ENCODE peak calls at places on chromosomes 2 and 18, in ten cellular contexts. One of them, this sample, is unnamed.

GRCh38 chr2:67137699-67138098 is 259.4 kb upstream of the ETAA1 start:
- DNase-seq in activated T-cell treated with anti-CD3 and anti-CD28 coated beads for 24 hours: no peak
- DNase-seq in EL: no peak
- DNase-seq in activated CD8-positive, alpha-beta memory T cell treated with anti-CD3 and anti-CD28 coated beads for 1 hour: no peak
- DNase-seq in AG10803: no peak
- DNase-seq in stimulated activated naive CD4-positive, alpha-beta T cell: no peak
- DNase-seq in caudate nucleus: no peak
- DNase-seq in cardiac muscle cell: no peak
- DNase-seq in IMR-90: no peak
- DNase-seq in B cell: no peak
- DNase-seq in this sample: no peak

GRCh38 chr2:127737892-127738291 is 36.6 kb downstream of the SFT2D3 start:
- DNase-seq in caudate nucleus: no peak
- DNase-seq in cardiac muscle cell: no peak
- DNase-seq in activated CD8-positive, alpha-beta memory T cell treated with anti-CD3 and anti-CD28 coated beads for 1 hour: no peak
- DNase-seq in stimulated activated naive CD4-positive, alpha-beta T cell: no peak
- DNase-seq in IMR-90: peak
- DNase-seq in AG10803: no peak
- DNase-seq in B cell: no peak
- DNase-seq in activated T-cell treated with anti-CD3 and anti-CD28 coated beads for 24 hours: no peak
- DNase-seq in EL: no peak
- DNase-seq in this sample: no peak

GRCh38 chr18:56402872-56403516 is 235.4 kb downstream of the TXNL1 start:
- DNase-seq in AG10803: peak
- DNase-seq in stimulated activated naive CD4-positive, alpha-beta T cell: no peak
- DNase-seq in cardiac muscle cell: no peak
- DNase-seq in IMR-90: peak
- DNase-seq in caudate nucleus: no peak
- DNase-seq in activated CD8-positive, alpha-beta memory T cell treated with anti-CD3 and anti-CD28 coated beads for 1 hour: no peak
- DNase-seq in activated T-cell treated with anti-CD3 and anti-CD28 coated beads for 24 hours: no peak
- DNase-seq in B cell: no peak
- DNase-seq in EL: peak
- DNase-seq in this sample: no peak

GRCh38 chr18:45046961-45047360 is 366.3 kb downstream of the SETBP1 start:
- DNase-seq in caudate nucleus: no peak
- DNase-seq in EL: no peak
- DNase-seq in IMR-90: no peak
- DNase-seq in stimulated activated naive CD4-positive, alpha-beta T cell: no peak
- DNase-seq in activated CD8-positive, alpha-beta memory T cell treated with anti-CD3 and anti-CD28 coated beads for 1 hour: no peak
- DNase-seq in B cell: no peak
- DNase-seq in activated T-cell treated with anti-CD3 and anti-CD28 coated beads for 24 hours: no peak
- DNase-seq in cardiac muscle cell: no peak
- DNase-seq in AG10803: no peak
- DNase-seq in this sample: no peak

GRCh38 chr2:15784886-15785801 is 155.2 kb upstream of the MYCN start:
- DNase-seq in IMR-90: no peak
- DNase-seq in AG10803: no peak
- DNase-seq in caudate nucleus: no peak
- DNase-seq in cardiac muscle cell: no peak
- DNase-seq in stimulated activated naive CD4-positive, alpha-beta T cell: no peak
- DNase-seq in EL: no peak
- DNase-seq in activated T-cell treated with anti-CD3 and anti-CD28 coated beads for 24 hours: no peak
- DNase-seq in B cell: no peak
- DNase-seq in activated CD8-positive, alpha-beta memory T cell treated with anti-CD3 and anti-CD28 coated beads for 1 hour: no peak
- DNase-seq in this sample: no peak

GRCh38 chr2:178306351-178307073 is 112.2 kb downstream of the OSBPL6 start:
- DNase-seq in EL: peak
- DNase-seq in B cell: peak
- DNase-seq in activated CD8-positive, alpha-beta memory T cell treated with anti-CD3 and anti-CD28 coated beads for 1 hour: no peak
- DNase-seq in IMR-90: peak
- DNase-seq in AG10803: peak
- DNase-seq in cardiac muscle cell: peak
- DNase-seq in activated T-cell treated with anti-CD3 and anti-CD28 coated beads for 24 hours: peak
- DNase-seq in caudate nucleus: no peak
- DNase-seq in stimulated activated naive CD4-positive, alpha-beta T cell: no peak
- DNase-seq in this sample: peak

GRCh38 chr2:58032016-58032750 is 14.4 kb upstream of the VRK2 start:
- DNase-seq in activated CD8-positive, alpha-beta memory T cell treated with anti-CD3 and anti-CD28 coated beads for 1 hour: no peak
- DNase-seq in activated T-cell treated with anti-CD3 and anti-CD28 coated beads for 24 hours: no peak
- DNase-seq in cardiac muscle cell: no peak
- DNase-seq in stimulated activated naive CD4-positive, alpha-beta T cell: no peak
- DNase-seq in IMR-90: peak
- DNase-seq in AG10803: peak
- DNase-seq in caudate nucleus: no peak
- DNase-seq in EL: peak
- DNase-seq in B cell: peak
- DNase-seq in this sample: no peak

GRCh38 chr2:239544141-239544800 is 143.5 kb upstream of the HDAC4 start:
- DNase-seq in activated T-cell treated with anti-CD3 and anti-CD28 coated beads for 24 hours: no peak
- DNase-seq in caudate nucleus: no peak
- DNase-seq in stimulated activated naive CD4-positive, alpha-beta T cell: no peak
- DNase-seq in B cell: no peak
- DNase-seq in EL: no peak
- DNase-seq in activated CD8-positive, alpha-beta memory T cell treated with anti-CD3 and anti-CD28 coated beads for 1 hour: no peak
- DNase-seq in cardiac muscle cell: no peak
- DNase-seq in AG10803: peak
- DNase-seq in IMR-90: no peak
- DNase-seq in this sample: no peak

GRCh38 chr2:104025296-104025695 is 828.6 kb upstream of the POU3F3 start:
- DNase-seq in IMR-90: no peak
- DNase-seq in cardiac muscle cell: no peak
- DNase-seq in activated T-cell treated with anti-CD3 and anti-CD28 coated beads for 24 hours: no peak
- DNase-seq in stimulated activated naive CD4-positive, alpha-beta T cell: no peak
- DNase-seq in AG10803: no peak
- DNase-seq in caudate nucleus: no peak
- DNase-seq in activated CD8-positive, alpha-beta memory T cell treated with anti-CD3 and anti-CD28 coated beads for 1 hour: no peak
- DNase-seq in EL: no peak
- DNase-seq in B cell: no peak
- DNase-seq in this sample: no peak

GRCh38 chr2:189627789-189628188 is 33.5 kb upstream of the ASNSD1 start:
- DNase-seq in IMR-90: no peak
- DNase-seq in stimulated activated naive CD4-positive, alpha-beta T cell: no peak
- DNase-seq in activated CD8-positive, alpha-beta memory T cell treated with anti-CD3 and anti-CD28 coated beads for 1 hour: no peak
- DNase-seq in AG10803: no peak
- DNase-seq in cardiac muscle cell: no peak
- DNase-seq in EL: no peak
- DNase-seq in caudate nucleus: no peak
- DNase-seq in activated T-cell treated with anti-CD3 and anti-CD28 coated beads for 24 hours: no peak
- DNase-seq in B cell: no peak
- DNase-seq in this sample: no peak

GRCh38 chr2:133736674-133737073 is 168.4 kb upstream of the NCKAP5 start:
- DNase-seq in AG10803: no peak
- DNase-seq in B cell: no peak
- DNase-seq in caudate nucleus: no peak
- DNase-seq in activated CD8-positive, alpha-beta memory T cell treated with anti-CD3 and anti-CD28 coated beads for 1 hour: no peak
- DNase-seq in IMR-90: no peak
- DNase-seq in cardiac muscle cell: no peak
- DNase-seq in stimulated activated naive CD4-positive, alpha-beta T cell: no peak
- DNase-seq in EL: no peak
- DNase-seq in activated T-cell treated with anti-CD3 and anti-CD28 coated beads for 24 hours: no peak
- DNase-seq in this sample: no peak

GRCh38 chr2:10178751-10179150 is 56.2 kb downstream of the RRM2 start:
- DNase-seq in stimulated activated naive CD4-positive, alpha-beta T cell: no peak
- DNase-seq in cardiac muscle cell: no peak
- DNase-seq in EL: no peak
- DNase-seq in activated T-cell treated with anti-CD3 and anti-CD28 coated beads for 24 hours: no peak
- DNase-seq in caudate nucleus: no peak
- DNase-seq in B cell: no peak
- DNase-seq in activated CD8-positive, alpha-beta memory T cell treated with anti-CD3 and anti-CD28 coated beads for 1 hour: no peak
- DNase-seq in AG10803: no peak
- DNase-seq in IMR-90: no peak
- DNase-seq in this sample: no peak

GRCh38 chr2:156536534-156536933 is 100.4 kb downstream of the GPD2 start:
- DNase-seq in stimulated activated naive CD4-positive, alpha-beta T cell: no peak
- DNase-seq in cardiac muscle cell: no peak
- DNase-seq in B cell: no peak
- DNase-seq in EL: no peak
- DNase-seq in IMR-90: no peak
- DNase-seq in AG10803: no peak
- DNase-seq in activated CD8-positive, alpha-beta memory T cell treated with anti-CD3 and anti-CD28 coated beads for 1 hour: no peak
- DNase-seq in caudate nucleus: no peak
- DNase-seq in activated T-cell treated with anti-CD3 and anti-CD28 coated beads for 24 hours: no peak
- DNase-seq in this sample: no peak

GRCh38 chr2:80126596-80127189 is 177.9 kb downstream of the LRRTM1 start:
- DNase-seq in EL: peak
- DNase-seq in B cell: no peak
- DNase-seq in AG10803: peak
- DNase-seq in IMR-90: peak
- DNase-seq in cardiac muscle cell: no peak
- DNase-seq in caudate nucleus: no peak
- DNase-seq in activated T-cell treated with anti-CD3 and anti-CD28 coated beads for 24 hours: no peak
- DNase-seq in stimulated activated naive CD4-positive, alpha-beta T cell: no peak
- DNase-seq in activated CD8-positive, alpha-beta memory T cell treated with anti-CD3 and anti-CD28 coated beads for 1 hour: no peak
- DNase-seq in this sample: no peak

GRCh38 chr2:191917967-191918651 is 71.2 kb upstream of the CAVIN2 start:
- DNase-seq in IMR-90: no peak
- DNase-seq in activated CD8-positive, alpha-beta memory T cell treated with anti-CD3 and anti-CD28 coated beads for 1 hour: no peak
- DNase-seq in AG10803: peak
- DNase-seq in stimulated activated naive CD4-positive, alpha-beta T cell: no peak
- DNase-seq in cardiac muscle cell: no peak
- DNase-seq in B cell: no peak
- DNase-seq in caudate nucleus: no peak
- DNase-seq in activated T-cell treated with anti-CD3 and anti-CD28 coated beads for 24 hours: no peak
- DNase-seq in EL: no peak
- DNase-seq in this sample: peak

GRCh38 chr2:127061377-127062273 is 45.3 kb downstream of the BIN1 start:
- DNase-seq in IMR-90: peak
- DNase-seq in AG10803: peak
- DNase-seq in cardiac muscle cell: no peak
- DNase-seq in activated T-cell treated with anti-CD3 and anti-CD28 coated beads for 24 hours: no peak
- DNase-seq in activated CD8-positive, alpha-beta memory T cell treated with anti-CD3 and anti-CD28 coated beads for 1 hour: no peak
- DNase-seq in stimulated activated naive CD4-positive, alpha-beta T cell: no peak
- DNase-seq in B cell: no peak
- DNase-seq in caudate nucleus: no peak
- DNase-seq in EL: peak
- DNase-seq in this sample: no peak

GRCh38 chr2:132383956-132384355 is 32.6 kb upstream of the GPR39 start:
- DNase-seq in AG10803: no peak
- DNase-seq in activated CD8-positive, alpha-beta memory T cell treated with anti-CD3 and anti-CD28 coated beads for 1 hour: no peak
- DNase-seq in caudate nucleus: no peak
- DNase-seq in cardiac muscle cell: no peak
- DNase-seq in stimulated activated naive CD4-positive, alpha-beta T cell: no peak
- DNase-seq in B cell: no peak
- DNase-seq in IMR-90: no peak
- DNase-seq in activated T-cell treated with anti-CD3 and anti-CD28 coated beads for 24 hours: no peak
- DNase-seq in EL: no peak
- DNase-seq in this sample: peak

GRCh38 chr2:237323656-237324055 is 90.3 kb downstream of the COL6A3 start:
- DNase-seq in AG10803: no peak
- DNase-seq in EL: no peak
- DNase-seq in cardiac muscle cell: no peak
- DNase-seq in activated T-cell treated with anti-CD3 and anti-CD28 coated beads for 24 hours: no peak
- DNase-seq in IMR-90: no peak
- DNase-seq in stimulated activated naive CD4-positive, alpha-beta T cell: no peak
- DNase-seq in B cell: no peak
- DNase-seq in caudate nucleus: no peak
- DNase-seq in activated CD8-positive, alpha-beta memory T cell treated with anti-CD3 and anti-CD28 coated beads for 1 hour: no peak
- DNase-seq in this sample: no peak

GRCh38 chr2:238370482-238371372 is 50.4 kb downstream of the TRAF3IP1 start:
- DNase-seq in cardiac muscle cell: peak
- DNase-seq in IMR-90: peak
- DNase-seq in stimulated activated naive CD4-positive, alpha-beta T cell: peak
- DNase-seq in caudate nucleus: no peak
- DNase-seq in activated T-cell treated with anti-CD3 and anti-CD28 coated beads for 24 hours: peak
- DNase-seq in EL: peak
- DNase-seq in AG10803: peak
- DNase-seq in activated CD8-positive, alpha-beta memory T cell treated with anti-CD3 and anti-CD28 coated beads for 1 hour: peak
- DNase-seq in B cell: peak
- DNase-seq in this sample: peak

This sample was measured in NCI-H1694 treated with DMSO at 0.1 percent for 48 hours.